ENCODE peak calls at places on chromosomes 2 and 18, in five cellular contexts. P, Q, H, I and T are unnamed samples.

GRCh38 chr2:17387591-17387990 is 130.6 kb downstream of the RAD51AP2 start:
- DNase-seq in P (no peak), Q (no peak), H (no peak), I (peak; percentile 21), T (no peak)

GRCh38 chr2:199842631-199843030 is 8.4 kb downstream of the FTCDNL1 start:
- DNase-seq in P (no peak), Q (no peak), H (no peak), I (no peak), T (no peak)

GRCh38 chr2:119233326-119234020 is 9.8 kb downstream of the STEAP3 start:
- DNase-seq in P (peak; percentile 27), Q (no peak), H (peak; percentile 78), I (peak; percentile 72), T (no peak)

GRCh38 chr18:37956902-37957301 is 391.3 kb upstream of the CELF4 start:
- DNase-seq in P (no peak), Q (no peak), H (no peak), I (no peak), T (no peak)

GRCh38 chr2:149050188-149050587 is 11.7 kb downstream of the LYPD6B start:
- DNase-seq in P (peak; percentile 17), Q (no peak), H (peak; percentile 64), I (peak; percentile 22), T (no peak)

GRCh38 chr2:42904576-42904876 is 112.1 kb upstream of the HAAO start:
- DNase-seq in P (no peak), Q (no peak), H (no peak), I (no peak), T (no peak)

GRCh38 chr2:74486141-74486540 is 3.3 kb downstream of the TTC31 start:
- DNase-seq in P (no peak), Q (no peak), H (no peak), I (no peak), T (no peak)

GRCh38 chr2:56132138-56132537 is 51.7 kb upstream of the CCDC85A start:
- DNase-seq in P (peak; percentile 77), Q (peak; percentile 45), H (peak; percentile 53), I (peak; percentile 6), T (peak; percentile 10)

GRCh38 chr2:174343638-174344455 is 9.1 kb downstream of the SP9 start:
- DNase-seq in P (no peak), Q (no peak), H (no peak), I (no peak), T (no peak)

GRCh38 chr2:25939257-25939668 is 43.0 kb downstream of the KIF3C start:
- DNase-seq in P (no peak), Q (no peak), H (no peak), I (no peak), T (no peak)

GRCh38 chr2:22901471-22901870 is 483.5 kb upstream of the KLHL29 start:
- DNase-seq in P (no peak), Q (no peak), H (no peak), I (no peak), T (no peak)

GRCh38 chr18:11850821-11851155 is 425 bp upstream of the CHMP1B start:
- DNase-seq in P (no peak), Q (no peak), H (peak; percentile 88), I (peak; percentile 39), T (no peak)

GRCh38 chr2:1791670-1792069 is 47.4 kb upstream of the PXDN start:
- DNase-seq in P (no peak), Q (no peak), H (no peak), I (no peak), T (no peak)

GRCh38 chr2:26976242-26976641 is 5.8 kb downstream of the MAPRE3 start:
- DNase-seq in P (no peak), Q (no peak), H (peak; percentile 89), I (no peak), T (no peak)

GRCh38 chr18:35605686-35606417 is 24.3 kb downstream of the GALNT1 start:
- DNase-seq in P (peak; percentile 60), Q (no peak), H (peak; percentile 40), I (no peak), T (no peak)

GRCh38 chr18:5197461-5197860 is 404 bp upstream of the AKAIN1 start:
- DNase-seq in P (no peak), Q (no peak), H (no peak), I (no peak), T (no peak)

GRCh38 chr2:207352978-207353377 is 176.8 kb upstream of the CREB1 start:
- DNase-seq in P (no peak), Q (no peak), H (no peak), I (no peak), T (no peak)

GRCh38 chr2:240187989-240188590 is 47.6 kb upstream of the OTOS start:
- DNase-seq in P (no peak), Q (no peak), H (no peak), I (no peak), T (no peak)

GRCh38 chr18:12652861-12653401 is 5.0 kb downstream of the SPIRE1 start:
- DNase-seq in P (peak; percentile 54), Q (no peak), H (peak; percentile 81), I (no peak), T (no peak)

GRCh38 chr2:11103984-11104793 is 51.1 kb upstream of the SLC66A3 start:
- DNase-seq in P (no peak), Q (no peak), H (no peak), I (no peak), T (no peak)

GRCh38 chr2:15674637-15675455 is 83.2 kb downstream of the DDX1 start:
- DNase-seq in P (peak; percentile 42), Q (no peak), H (peak; percentile 7), I (no peak), T (no peak)

GRCh38 chr2:131032393-131032836 is 60.8 kb downstream of the FAM168B start:
- DNase-seq in P (no peak), Q (no peak), H (no peak), I (no peak), T (no peak)

GRCh38 chr2:86064006-86064405 is 41.7 kb downstream of the POLR1A start:
- DNase-seq in P (no peak), Q (no peak), H (peak; percentile 36), I (no peak), T (no peak)

GRCh38 chr2:159249955-159250723 is 36.4 kb downstream of the WDSUB1 start:
- DNase-seq in P (peak; percentile 73), Q (peak; percentile 1), H (peak; percentile 89), I (no peak), T (no peak)

GRCh38 chr2:233400961-233401360 is 46.7 kb downstream of the DGKD start:
- DNase-seq in P (no peak), Q (no peak), H (no peak), I (no peak), T (no peak)

GRCh38 chr2:8535398-8535755 is 146.5 kb upstream of the ID2 start:
- DNase-seq in P (no peak), Q (no peak), H (no peak), I (no peak), T (no peak)